ENCODE peak calls at places on chromosome 2, in ten cellular contexts. K is fibroblast of lung, I is endothelial cell, N is HTR-8/SVneo, W is NCI-H526, O is astrocyte, T is A549, H is mesenteric fat pad, M is SK-N-DZ, X is T-helper 2 cell. E is an unnamed sample.

GRCh38 chr2:42367835-42368234 is 6.8 kb upstream of the COX7A2L start:
- DNase-seq in X (no peak), T (no peak), K (peak; percentile 17), W (no peak), H (no peak), N (no peak), O (no peak), M (no peak), I (no peak), E (no peak)

GRCh38 chr2:236969767-236970655 is 115.7 kb upstream of the COPS8 start:
- DNase-seq in K (no peak), O (no peak), X (peak; percentile 60), W (no peak), I (no peak), T (no peak), M (no peak), N (no peak), H (peak; percentile 87), E (no peak)

GRCh38 chr2:209790066-209790728 is 18.6 kb downstream of the UNC80 start:
- DNase-seq in T (no peak), N (no peak), K (no peak), I (no peak), M (no peak), H (no peak), X (no peak), W (no peak), O (no peak), E (no peak)

GRCh38 chr2:52342458-52342857 is 1310.5 kb upstream of the NRXN1 start:
- DNase-seq in M (no peak), W (no peak), H (no peak), X (no peak), K (peak; percentile 76), O (peak; percentile 12), T (no peak), N (no peak), I (no peak), E (no peak)

GRCh38 chr2:176637497-176638166 is 368.4 kb downstream of the MTX2 start:
- DNase-seq in M (peak; percentile 67), K (peak; percentile 18), W (peak; percentile 30), T (peak; percentile 75), I (peak; percentile 56), O (peak; percentile 65), N (peak; percentile 66), X (no peak), H (peak; percentile 91), E (peak; percentile 44)

GRCh38 chr2:151999058-151999457 is 99.8 kb downstream of the CACNB4 start:
- DNase-seq in N (peak; percentile 62), W (peak; percentile 59), M (peak; percentile 45), H (no peak), K (peak; percentile 37), X (no peak), O (peak; percentile 18), T (peak; percentile 66), I (peak; percentile 70), E (peak; percentile 55)

GRCh38 chr2:20382965-20383800 is 32.5 kb upstream of the PUM2 start:
- DNase-seq in W (no peak), M (no peak), H (no peak), T (peak; percentile 33), X (no peak), O (peak; percentile 52), K (peak; percentile 55), N (peak; percentile 54), I (no peak), E (no peak)

GRCh38 chr2:21035974-21036707 is 7.7 kb downstream of the APOB start:
- DNase-seq in N (no peak), H (no peak), T (no peak), X (no peak), K (no peak), W (no peak), O (no peak), I (no peak), M (no peak), E (no peak)

GRCh38 chr2:96329416-96329815 is 4.3 kb downstream of the ITPRIPL1 start:
- DNase-seq in M (no peak), X (no peak), K (peak; percentile 66), O (peak; percentile 29), I (no peak), W (no peak), H (no peak), T (no peak), N (no peak), E (no peak)

GRCh38 chr2:68458962-68459361 is 8.1 kb downstream of the FBXO48 start:
- DNase-seq in O (peak; percentile 66), H (no peak), T (no peak), K (peak; percentile 26), M (no peak), X (no peak), I (no peak), W (no peak), N (no peak), E (no peak)

GRCh38 chr2:223805008-223805407 is 32.4 kb downstream of the AP1S3 start:
- DNase-seq in H (no peak), N (no peak), X (no peak), I (no peak), M (no peak), T (no peak), K (no peak), O (no peak), W (no peak), E (no peak)

GRCh38 chr2:238697193-238698191 is 150.4 kb upstream of the TWIST2 start:
- DNase-seq in N (no peak), M (no peak), K (no peak), X (no peak), W (no peak), H (no peak), I (no peak), O (no peak), T (no peak), E (no peak)

GRCh38 chr2:147632193-147632592 is 212.6 kb upstream of the ACVR2A start:
- DNase-seq in O (peak; percentile 18), I (no peak), X (no peak), K (peak; percentile 7), H (no peak), W (no peak), N (no peak), T (no peak), M (no peak), E (no peak)

GRCh38 chr2:132374551-132374950 is 42.1 kb upstream of the GPR39 start:
- DNase-seq in N (peak; percentile 32), M (no peak), O (peak; percentile 75), H (no peak), I (no peak), T (no peak), K (peak; percentile 28), W (no peak), X (no peak), E (no peak)

GRCh38 chr2:64105676-64106461 is 38.4 kb downstream of the PELI1 start:
- DNase-seq in I (no peak), O (peak; percentile 34), T (peak; percentile 42), M (no peak), H (no peak), K (no peak), N (no peak), W (no peak), X (no peak), E (no peak)

GRCh38 chr2:14348247-14348646 is 284.3 kb upstream of the LRATD1 start:
- DNase-seq in K (no peak), N (no peak), O (no peak), H (no peak), W (no peak), X (no peak), M (no peak), I (no peak), T (no peak), E (no peak)

GRCh38 chr2:192500550-192501200 is 305.9 kb upstream of the TMEFF2 start:
- DNase-seq in M (no peak), X (no peak), N (peak; percentile 46), I (no peak), K (peak; percentile 71), O (peak; percentile 94), H (no peak), W (no peak), T (peak; percentile 74), E (no peak)

GRCh38 chr2:219525533-219526232 is 11.4 kb downstream of the ASIC4 start:
- DNase-seq in W (no peak), X (no peak), I (no peak), K (no peak), N (no peak), M (peak; percentile 92), H (no peak), T (no peak), O (no peak), E (no peak)

GRCh38 chr2:82837588-82838304 is 1621.3 kb downstream of the SUCLG1 start:
- DNase-seq in K (peak; percentile 95), N (peak; percentile 76), T (peak; percentile 20), X (no peak), H (no peak), I (no peak), W (no peak), O (peak; percentile 85), M (no peak), E (no peak)

GRCh38 chr2:55781542-55781941 is 87.9 kb upstream of the PNPT1 start:
- DNase-seq in N (no peak), K (no peak), O (no peak), H (no peak), T (no peak), X (no peak), W (no peak), M (no peak), I (no peak), E (no peak)

GRCh38 chr2:140257692-140258300 is 1477.6 kb upstream of the NXPH2 start:
- DNase-seq in T (no peak), O (no peak), H (no peak), K (peak; percentile 3), W (no peak), M (no peak), X (no peak), I (no peak), N (no peak), E (no peak)